ENCODE peak calls at places on chromosomes 5 and 9, in nine cellular contexts. S, C, P, U, J, B, A, L and G are unnamed samples.

GRCh38 chr9:16268037-16269010 is 602.1 kb downstream of the BNC2 start:
- DNase-seq in S (no peak), C (no peak), P (peak; percentile 31), U (no peak), J (peak; percentile 32), B (no peak), A (no peak), L (no peak), G (no peak)

GRCh38 chr9:100601216-100601615 is 23.3 kb downstream of the CAVIN4 start:
- DNase-seq in S (no peak), C (peak; percentile 55), P (peak; percentile 67), U (peak; percentile 52), J (peak; percentile 73), B (peak; percentile 22), A (peak; percentile 49), L (peak; percentile 25), G (peak; percentile 55)

GRCh38 chr5:174720612-174721521 is 3.5 kb upstream of the MSX2 start:
- DNase-seq in S (no peak), C (no peak), P (no peak), U (no peak), J (no peak), B (no peak), A (no peak), L (no peak), G (no peak)

GRCh38 chr9:130825051-130825651 is 9.9 kb upstream of the ABL1 start:
- DNase-seq in S (no peak), C (peak; percentile 84), P (peak; percentile 88), U (no peak), J (peak; percentile 81), B (no peak), A (no peak), L (peak; percentile 53), G (no peak)

GRCh38 chr9:36543916-36544315 is 28.8 kb upstream of the MELK start:
- DNase-seq in S (peak; percentile 62), C (no peak), P (no peak), U (peak; percentile 28), J (peak; percentile 83), B (no peak), A (no peak), L (no peak), G (no peak)

GRCh38 chr5:163460562-163461176 is at the start of gene HMMR:
- DNase-seq in S (no peak), C (peak; percentile 23), P (peak; percentile 64), U (no peak), J (peak; percentile 32), B (no peak), A (peak; percentile 16), L (no peak), G (no peak)

GRCh38 chr5:159286420-159287035 is 23.4 kb downstream of the UBLCP1 start:
- DNase-seq in S (no peak), C (peak; percentile 48), P (peak; percentile 43), U (no peak), J (peak; percentile 57), B (peak; percentile 32), A (no peak), L (no peak), G (no peak)

GRCh38 chr9:110069326-110070248 is 138.4 kb downstream of the C9orf152 start:
- DNase-seq in S (no peak), C (peak; percentile 96), P (peak; percentile 96), U (peak; percentile 39), J (peak; percentile 82), B (no peak), A (no peak), L (peak; percentile 64), G (no peak)

GRCh38 chr9:122131401-122131921 is 28.1 kb downstream of the NDUFA8 start:
- DNase-seq in S (no peak), C (no peak), P (no peak), U (no peak), J (no peak), B (no peak), A (no peak), L (no peak), G (no peak)

GRCh38 chr5:116423587-116424257 is 150.9 kb downstream of the SEMA6A start:
- DNase-seq in S (no peak), C (no peak), P (no peak), U (no peak), J (no peak), B (no peak), A (no peak), L (no peak), G (no peak)

GRCh38 chr9:21559402-21560280 is 77.5 kb upstream of the IFNE start:
- DNase-seq in S (no peak), C (peak; percentile 55), P (peak; percentile 45), U (no peak), J (peak; percentile 83), B (peak; percentile 52), A (peak; percentile 23), L (no peak), G (no peak)

GRCh38 chr5:78591227-78591626 is 57.3 kb downstream of the LHFPL2 start:
- DNase-seq in S (no peak), C (peak; percentile 96), P (peak; percentile 99), U (no peak), J (peak; percentile 70), B (no peak), A (no peak), L (no peak), G (no peak)

GRCh38 chr5:159240301-159240870 is 22.7 kb upstream of the UBLCP1 start:
- DNase-seq in S (no peak), C (peak; percentile 42), P (peak; percentile 68), U (no peak), J (no peak), B (no peak), A (no peak), L (no peak), G (no peak)

GRCh38 chr5:175815126-175815913 is 56.1 kb upstream of the CPLX2 start:
- DNase-seq in S (no peak), C (no peak), P (no peak), U (no peak), J (no peak), B (no peak), A (no peak), L (no peak), G (no peak)

GRCh38 chr9:122176916-122177315 is 17.2 kb downstream of the MORN5 start:
- DNase-seq in S (no peak), C (no peak), P (no peak), U (no peak), J (no peak), B (no peak), A (no peak), L (no peak), G (no peak)

GRCh38 chr9:93180938-93181337 is 3.0 kb upstream of the WNK2 start:
- DNase-seq in S (no peak), C (no peak), P (no peak), U (no peak), J (no peak), B (no peak), A (no peak), L (no peak), G (no peak)
- H3K4me1 ChIP-seq in S (no peaks in the 10 kb centered on the region), C (no peaks in the 10 kb centered on the region), P (peaks cover 17% of the 10 kb centered on the region), U (peaks cover 16% of the 10 kb centered on the region), J (peaks cover 8% of the 10 kb centered on the region), B (peaks cover 7% of the 10 kb centered on the region), A (peaks cover 13% of the 10 kb centered on the region), L (peaks cover 38% of the 10 kb centered on the region), G (no peaks in the 10 kb centered on the region)

DNA sequence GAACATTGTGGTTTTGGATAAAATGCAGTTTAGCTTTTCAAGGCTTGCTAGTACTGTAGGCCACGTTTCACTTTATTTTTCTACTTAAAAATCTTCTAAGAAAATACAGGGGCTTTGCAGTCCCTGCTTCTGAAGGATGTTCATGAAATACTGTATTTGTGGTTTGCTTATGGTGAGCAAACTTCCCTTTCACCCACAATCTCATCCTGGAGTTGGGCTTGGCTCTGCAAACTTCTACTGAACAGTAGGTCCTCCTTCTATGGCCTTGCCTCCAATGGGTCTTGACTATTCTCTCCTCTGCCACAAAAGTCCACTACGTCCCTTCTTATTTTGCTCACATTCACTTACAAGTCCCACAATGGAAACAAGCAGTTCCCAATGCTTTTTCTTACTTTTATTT is 502.7 kb upstream of the KLF4 start:
- DNase-seq in S (no peak), C (no peak), P (no peak), U (no peak), J (no peak), B (no peak), A (no peak), L (no peak), G (no peak)
- H3K36me3 ChIP-seq in S (no peaks in the 10 kb centered on the region), C (no peaks in the 10 kb centered on the region), P (no peaks in the 10 kb centered on the region), U (no peaks in the 10 kb centered on the region), J (no peaks in the 10 kb centered on the region), B (no peaks in the 10 kb centered on the region), A (no peaks in the 10 kb centered on the region), L (no peaks in the 10 kb centered on the region), G (no peaks in the 10 kb centered on the region)

DNA sequence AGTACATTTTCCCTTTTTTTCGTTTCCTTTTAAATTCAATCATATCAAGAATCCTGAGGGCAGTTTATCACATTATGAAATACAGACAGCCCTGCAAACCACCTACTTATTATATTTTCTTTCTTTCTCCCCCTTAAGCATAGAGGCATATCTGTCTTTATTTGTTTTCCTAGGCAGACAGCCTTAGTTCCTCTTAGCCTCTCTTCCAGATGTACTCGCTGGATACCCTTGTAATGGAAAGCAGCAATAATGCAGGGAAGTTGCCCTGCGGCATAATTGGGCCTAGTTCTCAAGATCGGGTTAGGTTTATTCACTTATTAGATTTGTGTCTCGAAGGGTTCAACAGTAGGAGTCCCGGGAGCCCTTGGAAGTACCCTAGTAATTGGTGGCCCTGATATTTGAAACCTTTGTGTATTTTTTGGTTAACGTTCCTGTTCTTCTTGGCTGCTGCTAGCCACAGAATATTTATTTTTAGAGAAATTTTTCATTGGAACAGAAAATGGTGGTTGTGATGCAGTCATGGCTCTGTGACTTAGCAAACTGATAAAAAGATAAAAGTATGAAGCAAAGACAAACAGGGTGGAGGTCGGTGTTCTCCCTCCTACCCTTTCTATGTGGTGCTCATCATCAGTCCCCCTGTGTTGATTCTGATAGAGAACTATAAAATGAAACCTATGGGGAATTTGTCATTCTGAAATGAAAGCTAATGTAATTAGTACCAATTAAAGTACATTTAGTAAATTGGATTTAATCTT is 6.4 kb downstream of the TLE4 start:
- DNase-seq in S (no peak), C (peak; percentile 16), P (no peak), U (no peak), J (no peak), B (no peak), A (no peak), L (no peak), G (no peak)
- H3K4me1 ChIP-seq in S (peaks cover 16% of the 10 kb centered on the region), C (peaks cover 6% of the 10 kb centered on the region), P (peaks cover 2% of the 10 kb centered on the region), U (peaks cover 2% of the 10 kb centered on the region), J (peaks cover 10% of the 10 kb centered on the region), B (peaks cover 93% of the 10 kb centered on the region), A (peaks cover 22% of the 10 kb centered on the region), L (peaks cover 62% of the 10 kb centered on the region), G (peaks cover 49% of the 10 kb centered on the region)

GRCh38 chr5:38923661-38924451 is 78.0 kb downstream of the OSMR start:
- DNase-seq in S (no peak), C (peak; percentile 31), P (peak; percentile 62), U (no peak), J (peak; percentile 84), B (no peak), A (no peak), L (no peak), G (no peak)

GRCh38 chr5:38929838-38930237 is 84.0 kb downstream of the OSMR start:
- DNase-seq in S (no peak), C (no peak), P (no peak), U (no peak), J (no peak), B (no peak), A (no peak), L (no peak), G (no peak)

GRCh38 chr5:38925154-38925925 is 79.5 kb downstream of the OSMR start:
- DNase-seq in S (no peak), C (peak; percentile 80), P (peak; percentile 76), U (no peak), J (peak; percentile 57), B (no peak), A (no peak), L (no peak), G (no peak)

GRCh38 chr5:38922199-38922598 is 76.4 kb downstream of the OSMR start:
- DNase-seq in S (peak; percentile 27), C (peak; percentile 51), P (peak; percentile 53), U (peak; percentile 41), J (peak; percentile 73), B (peak; percentile 35), A (peak; percentile 29), L (peak; percentile 41), G (peak; percentile 51)

GRCh38 chr5:38926121-38926520 is 80.3 kb downstream of the OSMR start:
- DNase-seq in S (no peak), C (peak; percentile 63), P (peak; percentile 69), U (no peak), J (no peak), B (no peak), A (no peak), L (no peak), G (no peak)
- H3K36me3 ChIP-seq in S (no peaks in the 10 kb centered on the region), C (peaks cover 52% of the 10 kb centered on the region), P (peaks cover 17% of the 10 kb centered on the region), U (peaks cover 11% of the 10 kb centered on the region), J (no peaks in the 10 kb centered on the region), B (no peaks in the 10 kb centered on the region), A (no peaks in the 10 kb centered on the region), L (peaks cover 88% of the 10 kb centered on the region), G (no peaks in the 10 kb centered on the region)